ENCODE peak calls at places on chromosomes 5 and 9, in six cellular contexts. J is endothelial cell of umbilical vein, Y is HCT116, W is fibroblast of lung, Q is PC-3, N is neuronal stem cell. V is an unnamed sample.

GRCh38 chr5:143432658-143433239 is 29.3 kb upstream of the NR3C1 start:
- DNase-seq in J (no peak), Y (no peak), W (no peak), Q (no peak), N (no peak), V (no peak)

GRCh38 chr5:172005708-172006377 is 595 bp downstream of the FBXW11 start:
- DNase-seq in J (peak), Y (no peak), W (no peak), Q (no peak), N (peak), V (peak)

GRCh38 chr5:62690421-62690820 is 111.8 kb downstream of the LRRC70 start:
- DNase-seq in J (no peak), Y (no peak), W (no peak), Q (no peak), N (no peak), V (peak)

GRCh38 chr5:129460951-129461815 is 1.1 kb downstream of the ADAMTS19 start:
- DNase-seq in J (peak), Y (no peak), W (peak), Q (peak), N (peak), V (peak)

GRCh38 chr9:87479801-87480201 is 17.9 kb upstream of the DAPK1 start:
- DNase-seq in J (no peak), Y (no peak), W (no peak), Q (no peak), N (no peak), V (no peak)

GRCh38 chr9:110869931-110870330 is 168.3 kb downstream of the LPAR1 start:
- DNase-seq in J (no peak), Y (no peak), W (no peak), Q (no peak), N (no peak), V (no peak)

GRCh38 chr9:4298255-4299005 is 1.4 kb downstream of the GLIS3 start:
- DNase-seq in J (peak), Y (no peak), W (no peak), Q (peak), N (no peak), V (peak)

GRCh38 chr9:37035472-37036236 is 1.6 kb upstream of the PAX5 start:
- DNase-seq in J (peak), Y (no peak), W (peak), Q (no peak), N (no peak), V (peak)

GRCh38 chr9:111851536-111851935 is 45.1 kb upstream of the UGCG start:
- DNase-seq in J (no peak), Y (peak), W (no peak), Q (peak), N (no peak), V (no peak)

GRCh38 chr5:37811866-37812265 is 28.0 kb downstream of the GDNF start:
- DNase-seq in J (no peak), Y (no peak), W (no peak), Q (no peak), N (no peak), V (no peak)

GRCh38 chr5:116564322-116564721 is 10.3 kb downstream of the SEMA6A start:
- DNase-seq in J (no peak), Y (no peak), W (no peak), Q (no peak), N (no peak), V (no peak)

GRCh38 chr9:127269440-127269839 is 4.9 kb downstream of the GARNL3 start:
- DNase-seq in J (no peak), Y (no peak), W (no peak), Q (no peak), N (no peak), V (no peak)

GRCh38 chr5:1204693-1205242 is 3.4 kb downstream of the SLC6A19 start:
- DNase-seq in J (no peak), Y (peak), W (peak), Q (peak), N (peak), V (peak)

GRCh38 chr5:962801-963200 is 45.8 kb upstream of the NKD2 start:
- DNase-seq in J (no peak), Y (no peak), W (no peak), Q (no peak), N (no peak), V (no peak)

GRCh38 chr9:131745611-131746010 is 5.7 kb upstream of the RAPGEF1 start:
- DNase-seq in J (no peak), Y (no peak), W (no peak), Q (no peak), N (no peak), V (no peak)

GRCh38 chr5:131206772-131207171 is 36.0 kb downstream of the LYRM7 start:
- DNase-seq in J (no peak), Y (no peak), W (no peak), Q (no peak), N (no peak), V (no peak)

GRCh38 chr5:59725393-59725768 is 168.1 kb downstream of the PDE4D start:
- DNase-seq in J (no peak), Y (no peak), W (peak), Q (peak), N (no peak), V (no peak)

GRCh38 chr9:115673599-115673998 is 480.0 kb upstream of the PAPPA start:
- DNase-seq in J (no peak), Y (no peak), W (peak), Q (no peak), N (no peak), V (no peak)

GRCh38 chr5:64417390-64417789 is 88.4 kb upstream of the RGS7BP start:
- DNase-seq in J (no peak), Y (no peak), W (no peak), Q (no peak), N (no peak), V (peak)

GRCh38 chr5:103407399-103407798 is 148.8 kb downstream of the MACIR start:
- DNase-seq in J (no peak), Y (no peak), W (no peak), Q (no peak), N (no peak), V (no peak)

GRCh38 chr5:128092144-128092543 is 8.6 kb downstream of the SLC12A2 start:
- DNase-seq in J (no peak), Y (no peak), W (no peak), Q (no peak), N (no peak), V (no peak)

GRCh38 chr9:130054428-130054786 is 701 bp downstream of the GPR107 start:
- DNase-seq in J (peak), Y (no peak), W (no peak), Q (no peak), N (no peak), V (no peak)

GRCh38 chr9:105572455-105572854 is 14.5 kb downstream of the FKTN start:
- DNase-seq in J (no peak), Y (no peak), W (no peak), Q (no peak), N (no peak), V (no peak)

GRCh38 chr5:39177629-39177959 is 41.8 kb downstream of the FYB1 start:
- DNase-seq in J (no peak), Y (no peak), W (no peak), Q (no peak), N (no peak), V (no peak)

GRCh38 chr5:3858524-3858923 is 262.9 kb downstream of the IRX1 start:
- DNase-seq in J (no peak), Y (no peak), W (no peak), Q (no peak), N (no peak), V (no peak)

GRCh38 chr9:90038778-90039177 is 434.0 kb downstream of the GADD45G start:
- DNase-seq in J (no peak), Y (no peak), W (no peak), Q (no peak), N (peak), V (peak)

GRCh38 chr5:61468483-61468865 is 136.4 kb downstream of the ZSWIM6 start:
- DNase-seq in J (no peak), Y (peak), W (no peak), Q (no peak), N (no peak), V (no peak)
- H3K9ac ChIP-seq in J (no peak), Y (no peak), W (no peak), Q (no peak), N (no peak), V (no peak)

DNA sequence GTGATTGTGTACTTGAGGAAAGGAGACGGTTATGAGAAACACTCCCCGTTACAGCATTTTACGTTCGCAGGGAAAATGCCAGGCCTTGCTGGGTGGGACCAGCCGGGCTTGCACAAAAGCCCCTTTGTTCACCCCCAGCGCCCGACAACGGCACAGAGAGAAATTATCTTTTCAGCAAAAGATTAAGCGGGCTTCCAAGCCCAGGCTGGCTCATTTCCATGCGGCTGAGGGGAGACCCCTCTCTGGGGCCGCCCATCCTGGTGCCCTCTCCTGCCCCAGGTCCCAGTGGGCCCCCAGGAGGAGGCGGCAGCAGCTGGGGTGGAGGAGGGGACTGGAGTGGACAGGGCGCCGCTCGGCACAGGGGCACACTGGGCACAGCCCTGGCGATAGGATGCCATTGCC is 50.8 kb upstream of the NOTCH1 start:
- DNase-seq in J (no peak), Y (no peak), W (no peak), Q (no peak), N (no peak), V (no peak)
- H3K9ac ChIP-seq in J (no peak), Y (no peak), W (no peak), Q (no peak), N (no peak), V (no peak)

GRCh38 chr9:109043578-109043977 is 30.3 kb upstream of the CTNNAL1 start:
- DNase-seq in J (no peak), Y (no peak), W (no peak), Q (no peak), N (no peak), V (no peak)
- H3K9ac ChIP-seq in J (no peak), Y (no peak), W (no peak), Q (no peak), N (no peak), V (no peak)

GRCh38 chr5:119032653-119033052 is 38.2 kb upstream of the DMXL1 start:
- DNase-seq in J (no peak), Y (no peak), W (no peak), Q (no peak), N (no peak), V (no peak)
- H3K9ac ChIP-seq in J (no peak), Y (no peak), W (no peak), Q (no peak), N (no peak), V (no peak)

GRCh38 chr9:77450093-77450475 is 198.0 kb downstream of the GNA14 start:
- DNase-seq in J (no peak), Y (no peak), W (no peak), Q (no peak), N (no peak), V (no peak)
- H3K9ac ChIP-seq in J (no peak), Y (no peak), W (no peak), Q (no peak), N (no peak), V (no peak)

GRCh38 chr5:22058620-22059019 is 794.5 kb downstream of the CDH12 start:
- DNase-seq in J (no peak), Y (no peak), W (no peak), Q (no peak), N (no peak), V (no peak)

GRCh38 chr5:22057012-22057411 is 796.1 kb downstream of the CDH12 start:
- DNase-seq in J (no peak), Y (no peak), W (no peak), Q (no peak), N (no peak), V (no peak)
- H3K9ac ChIP-seq in J (no peak), Y (no peak), W (no peak), Q (no peak), N (no peak), V (no peak)

DNA sequence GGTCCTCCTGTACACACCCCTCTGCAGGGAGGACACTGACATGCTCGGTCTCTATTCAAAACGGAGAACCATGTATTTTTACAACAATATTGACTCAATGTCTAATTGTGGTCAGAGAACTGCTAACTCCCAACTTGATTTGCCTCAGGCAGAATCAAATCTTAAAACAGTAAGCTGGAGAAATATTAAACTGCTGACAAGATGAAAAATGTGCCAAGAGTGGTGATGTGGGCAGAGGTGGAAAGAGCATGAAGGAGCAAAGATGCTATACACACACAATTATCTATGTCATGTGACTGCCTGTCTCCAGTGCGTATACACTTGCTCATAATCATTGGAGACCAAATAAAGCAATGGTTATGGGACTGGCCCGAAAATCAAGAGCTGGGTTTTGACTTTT is 556.1 kb upstream of the ZNF608 start:
- DNase-seq in J (no peak), Y (no peak), W (no peak), Q (peak), N (no peak), V (no peak)
- H3K9ac ChIP-seq in J (no peak), Y (no peak), W (no peak), Q (no peak), N (no peak), V (no peak)

GRCh38 chr9:133853331-133853730 is 115.2 kb upstream of the SARDH start:
- DNase-seq in J (no peak), Y (no peak), W (no peak), Q (no peak), N (no peak), V (no peak)
- H3K9ac ChIP-seq in J (no peak), Y (no peak), W (no peak), Q (no peak), N (no peak), V (no peak)

DNA sequence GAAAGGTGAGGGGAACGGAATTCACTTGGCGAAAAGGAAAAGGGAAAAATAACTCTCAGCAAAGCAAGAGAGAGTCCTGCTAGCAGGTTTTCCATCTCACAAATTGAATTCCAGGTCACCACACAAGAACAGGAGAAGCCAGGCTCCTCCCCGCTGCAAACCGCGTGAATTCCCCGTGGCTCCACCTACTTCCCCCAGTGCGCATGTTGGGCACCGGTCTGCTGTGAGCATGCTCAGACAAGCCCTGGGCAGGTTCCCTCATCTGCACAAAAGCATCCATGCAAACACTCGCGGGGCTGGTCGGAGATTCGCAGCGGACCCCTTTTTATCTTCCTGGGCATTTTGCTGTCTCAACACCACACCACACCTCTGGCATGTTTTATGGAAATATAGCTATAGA is 58.5 kb upstream of the S1PR3 start:
- DNase-seq in J (no peak), Y (no peak), W (no peak), Q (no peak), N (no peak), V (no peak)
- H3K9ac ChIP-seq in J (no peak), Y (no peak), W (no peak), Q (no peak), N (no peak), V (no peak)

DNA sequence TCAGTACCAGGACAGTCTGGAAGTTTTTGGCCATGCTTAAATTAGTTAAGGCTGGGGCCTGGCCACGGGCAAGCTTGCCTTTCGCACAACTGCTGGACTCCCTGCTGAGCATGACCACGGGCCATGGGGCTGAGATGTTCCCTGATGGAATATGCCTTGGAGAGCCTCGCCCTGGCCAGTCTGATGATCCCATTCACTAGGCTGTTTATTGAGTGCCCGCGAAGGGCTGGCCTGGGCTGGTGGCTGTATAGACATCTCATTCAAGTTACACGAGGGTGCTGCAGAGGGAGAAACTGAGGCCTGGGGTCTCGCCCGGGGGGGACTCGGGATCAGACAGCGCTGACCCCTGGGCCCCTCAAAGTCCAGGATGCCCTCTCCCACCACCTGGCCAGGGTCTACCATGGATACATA is 7.8 kb upstream of the RXRA start:
- DNase-seq in J (no peak), Y (no peak), W (no peak), Q (no peak), N (no peak), V (no peak)
- H3K9ac ChIP-seq in J (no peak), Y (no peak), W (no peak), Q (no peak), N (no peak), V (no peak)

V was measured in neural progenitor cell.